ENCODE peak calls at places on chromosomes 6 and 20, in eight cellular contexts. One of them, this sample, is unnamed.

GRCh38 chr20:15627501-15627903 is 945.7 kb downstream of the KIF16B start:
- DNase-seq in left lung: no peak
- DNase-seq in transverse colon: no peak
- DNase-seq in SJSA1: no peak
- DNase-seq in lung: no peak
- DNase-seq in fibroblast of pulmonary artery: no peak
- DNase-seq in cardiac fibroblast: no peak
- DNase-seq in GM23248: no peak
- DNase-seq in this sample: no peak

GRCh38 chr6:89221971-89222887 is 5.1 kb upstream of the GABRR1 start:
- DNase-seq in lung: no peak
- DNase-seq in cardiac fibroblast: peak
- DNase-seq in SJSA1: no peak
- DNase-seq in fibroblast of pulmonary artery: peak
- DNase-seq in left lung: no peak
- DNase-seq in GM23248: peak
- DNase-seq in transverse colon: no peak
- DNase-seq in this sample: no peak

GRCh38 chr6:146635174-146635573 is 36.4 kb downstream of the ADGB start:
- DNase-seq in GM23248: no peak
- DNase-seq in lung: no peak
- DNase-seq in cardiac fibroblast: no peak
- DNase-seq in transverse colon: no peak
- DNase-seq in fibroblast of pulmonary artery: no peak
- DNase-seq in SJSA1: no peak
- DNase-seq in left lung: no peak
- DNase-seq in this sample: no peak

GRCh38 chr20:44633872-44634600 is 17.5 kb downstream of the ADA start:
- DNase-seq in lung: no peak
- DNase-seq in SJSA1: no peak
- DNase-seq in left lung: no peak
- DNase-seq in cardiac fibroblast: no peak
- DNase-seq in transverse colon: no peak
- DNase-seq in GM23248: no peak
- DNase-seq in fibroblast of pulmonary artery: no peak
- DNase-seq in this sample: no peak

GRCh38 chr20:1894471-1894950 is 696 bp upstream of the SIRPA start:
- DNase-seq in transverse colon: peak
- DNase-seq in cardiac fibroblast: no peak
- DNase-seq in lung: no peak
- DNase-seq in fibroblast of pulmonary artery: no peak
- DNase-seq in SJSA1: peak
- DNase-seq in left lung: peak
- DNase-seq in GM23248: peak
- DNase-seq in this sample: peak

GRCh38 chr6:136886110-136886509 is 36.0 kb upstream of the SLC35D3 start:
- DNase-seq in fibroblast of pulmonary artery: peak
- DNase-seq in left lung: no peak
- DNase-seq in transverse colon: no peak
- DNase-seq in cardiac fibroblast: peak
- DNase-seq in GM23248: peak
- DNase-seq in lung: no peak
- DNase-seq in SJSA1: no peak
- DNase-seq in this sample: no peak

GRCh38 chr20:53580376-53581111 is 13.1 kb downstream of the ZNF217 start:
- DNase-seq in lung: peak
- DNase-seq in SJSA1: no peak
- DNase-seq in GM23248: peak
- DNase-seq in cardiac fibroblast: no peak
- DNase-seq in transverse colon: no peak
- DNase-seq in fibroblast of pulmonary artery: no peak
- DNase-seq in left lung: no peak
- DNase-seq in this sample: no peak

GRCh38 chr6:20583447-20583806 is 49.2 kb downstream of the CDKAL1 start:
- DNase-seq in fibroblast of pulmonary artery: no peak
- DNase-seq in cardiac fibroblast: no peak
- DNase-seq in GM23248: no peak
- DNase-seq in transverse colon: no peak
- DNase-seq in left lung: no peak
- DNase-seq in lung: no peak
- DNase-seq in SJSA1: no peak
- DNase-seq in this sample: no peak

GRCh38 chr6:5061152-5061551 is 24.0 kb upstream of the PPP1R3G start:
- DNase-seq in GM23248: no peak
- DNase-seq in SJSA1: no peak
- DNase-seq in transverse colon: no peak
- DNase-seq in fibroblast of pulmonary artery: peak
- DNase-seq in lung: no peak
- DNase-seq in left lung: no peak
- DNase-seq in cardiac fibroblast: no peak
- DNase-seq in this sample: no peak

GRCh38 chr6:161498881-161499280 is 225.0 kb upstream of the AGPAT4 start:
- DNase-seq in left lung: no peak
- DNase-seq in cardiac fibroblast: no peak
- DNase-seq in fibroblast of pulmonary artery: no peak
- DNase-seq in transverse colon: no peak
- DNase-seq in lung: no peak
- DNase-seq in SJSA1: no peak
- DNase-seq in GM23248: no peak
- DNase-seq in this sample: no peak

GRCh38 chr6:16712931-16713484 is 48.3 kb downstream of the ATXN1 start:
- DNase-seq in transverse colon: peak
- DNase-seq in GM23248: peak
- DNase-seq in lung: no peak
- DNase-seq in left lung: no peak
- DNase-seq in fibroblast of pulmonary artery: peak
- DNase-seq in SJSA1: peak
- DNase-seq in cardiac fibroblast: peak
- DNase-seq in this sample: no peak

GRCh38 chr6:64145658-64146057 is 510.1 kb downstream of the PHF3 start:
- DNase-seq in lung: no peak
- DNase-seq in transverse colon: no peak
- DNase-seq in left lung: no peak
- DNase-seq in SJSA1: no peak
- DNase-seq in GM23248: no peak
- DNase-seq in fibroblast of pulmonary artery: no peak
- DNase-seq in cardiac fibroblast: no peak
- DNase-seq in this sample: no peak

GRCh38 chr20:24837721-24838456 is 111.2 kb upstream of the CST7 start:
- DNase-seq in GM23248: peak
- DNase-seq in transverse colon: no peak
- DNase-seq in left lung: no peak
- DNase-seq in lung: no peak
- DNase-seq in SJSA1: peak
- DNase-seq in fibroblast of pulmonary artery: no peak
- DNase-seq in cardiac fibroblast: peak
- DNase-seq in this sample: no peak

GRCh38 chr6:158033751-158034702 is 52.4 kb downstream of the SYNJ2 start:
- DNase-seq in fibroblast of pulmonary artery: peak
- DNase-seq in lung: no peak
- DNase-seq in transverse colon: peak
- DNase-seq in GM23248: peak
- DNase-seq in SJSA1: no peak
- DNase-seq in left lung: no peak
- DNase-seq in cardiac fibroblast: no peak
- DNase-seq in this sample: peak

GRCh38 chr6:138403801-138404665 is at the start of gene HEBP2:
- DNase-seq in GM23248: peak
- DNase-seq in lung: peak
- DNase-seq in transverse colon: peak
- DNase-seq in left lung: peak
- DNase-seq in SJSA1: peak
- DNase-seq in fibroblast of pulmonary artery: peak
- DNase-seq in cardiac fibroblast: peak
- DNase-seq in this sample: peak

GRCh38 chr6:138404666-138405337 is 779 bp downstream of the HEBP2 start:
- DNase-seq in GM23248: peak
- DNase-seq in SJSA1: no peak
- DNase-seq in lung: no peak
- DNase-seq in left lung: peak
- DNase-seq in fibroblast of pulmonary artery: no peak
- DNase-seq in cardiac fibroblast: peak
- DNase-seq in transverse colon: peak
- DNase-seq in this sample: peak

GRCh38 chr6:138403324-138403800 is 661 bp upstream of the HEBP2 start:
- DNase-seq in GM23248: peak
- DNase-seq in transverse colon: peak
- DNase-seq in fibroblast of pulmonary artery: peak
- DNase-seq in left lung: peak
- DNase-seq in cardiac fibroblast: peak
- DNase-seq in lung: peak
- DNase-seq in SJSA1: no peak
- DNase-seq in this sample: peak

GRCh38 chr6:138401960-138402832 is 1.8 kb upstream of the HEBP2 start:
- DNase-seq in transverse colon: no peak
- DNase-seq in GM23248: no peak
- DNase-seq in lung: no peak
- DNase-seq in SJSA1: no peak
- DNase-seq in cardiac fibroblast: no peak
- DNase-seq in fibroblast of pulmonary artery: no peak
- DNase-seq in left lung: peak
- DNase-seq in this sample: no peak

DNA sequence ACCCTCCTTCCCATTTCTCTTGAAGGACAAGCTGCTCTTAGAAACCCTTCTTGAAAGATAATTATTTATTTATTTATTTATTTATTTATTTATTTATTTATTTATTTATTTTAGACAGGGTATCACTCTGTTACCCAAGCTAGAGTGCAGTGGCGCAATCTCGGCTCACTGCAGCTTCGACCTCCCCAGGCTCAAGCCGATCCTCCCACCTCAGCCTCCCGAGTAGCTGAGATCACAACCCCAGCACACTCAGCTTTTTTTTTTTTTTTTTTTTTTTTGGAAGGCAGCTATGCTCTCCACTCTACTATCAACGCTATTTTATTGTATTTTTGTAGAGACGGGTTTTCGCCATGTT is 1.2 kb upstream of the HEBP2 start:
- DNase-seq in transverse colon: no peak
- DNase-seq in SJSA1: no peak
- DNase-seq in lung: no peak
- DNase-seq in left lung: no peak
- DNase-seq in GM23248: no peak
- DNase-seq in fibroblast of pulmonary artery: no peak
- DNase-seq in cardiac fibroblast: no peak
- DNase-seq in this sample: no peak
- H3K4me3 ChIP-seq in transverse colon: no peak
- H3K4me3 ChIP-seq in SJSA1: peak
- H3K4me3 ChIP-seq in lung: no peak
- H3K4me3 ChIP-seq in left lung: peak
- H3K4me3 ChIP-seq in GM23248: peak
- H3K4me3 ChIP-seq in fibroblast of pulmonary artery: no peak
- H3K4me3 ChIP-seq in cardiac fibroblast: no peak
- H3K4me3 ChIP-seq in this sample: peak

GRCh38 chr6:132401941-132402275 is 633 bp upstream of the MOXD1 start:
- DNase-seq in lung: no peak
- DNase-seq in cardiac fibroblast: no peak
- DNase-seq in GM23248: peak
- DNase-seq in left lung: peak
- DNase-seq in transverse colon: no peak
- DNase-seq in SJSA1: no peak
- DNase-seq in fibroblast of pulmonary artery: no peak
- DNase-seq in this sample: no peak
- H3K4me3 ChIP-seq in lung: no peak
- H3K4me3 ChIP-seq in cardiac fibroblast: peak
- H3K4me3 ChIP-seq in GM23248: peak
- H3K4me3 ChIP-seq in left lung: peak
- H3K4me3 ChIP-seq in transverse colon: peak
- H3K4me3 ChIP-seq in SJSA1: peak
- H3K4me3 ChIP-seq in fibroblast of pulmonary artery: peak
- H3K4me3 ChIP-seq in this sample: no peak

GRCh38 chr6:31762356-31762755 is at the start of gene SAPCD1:
- DNase-seq in SJSA1: no peak
- DNase-seq in fibroblast of pulmonary artery: no peak
- DNase-seq in cardiac fibroblast: no peak
- DNase-seq in GM23248: no peak
- DNase-seq in lung: no peak
- DNase-seq in transverse colon: no peak
- DNase-seq in left lung: no peak
- DNase-seq in this sample: no peak

GRCh38 chr6:31760790-31761189 is 1.7 kb upstream of the SAPCD1 start:
- DNase-seq in SJSA1: no peak
- DNase-seq in left lung: no peak
- DNase-seq in transverse colon: no peak
- DNase-seq in lung: no peak
- DNase-seq in cardiac fibroblast: no peak
- DNase-seq in GM23248: no peak
- DNase-seq in fibroblast of pulmonary artery: no peak
- DNase-seq in this sample: no peak

GRCh38 chr6:31762878-31763616 is 591 bp downstream of the SAPCD1 start:
- DNase-seq in SJSA1: no peak
- DNase-seq in transverse colon: no peak
- DNase-seq in cardiac fibroblast: no peak
- DNase-seq in GM23248: no peak
- DNase-seq in fibroblast of pulmonary artery: no peak
- DNase-seq in left lung: no peak
- DNase-seq in lung: no peak
- DNase-seq in this sample: no peak

GRCh38 chr6:31763617-31763940 is 1.1 kb downstream of the SAPCD1 start:
- DNase-seq in cardiac fibroblast: peak
- DNase-seq in GM23248: peak
- DNase-seq in left lung: no peak
- DNase-seq in transverse colon: no peak
- DNase-seq in lung: no peak
- DNase-seq in SJSA1: no peak
- DNase-seq in fibroblast of pulmonary artery: peak
- DNase-seq in this sample: no peak

DNA sequence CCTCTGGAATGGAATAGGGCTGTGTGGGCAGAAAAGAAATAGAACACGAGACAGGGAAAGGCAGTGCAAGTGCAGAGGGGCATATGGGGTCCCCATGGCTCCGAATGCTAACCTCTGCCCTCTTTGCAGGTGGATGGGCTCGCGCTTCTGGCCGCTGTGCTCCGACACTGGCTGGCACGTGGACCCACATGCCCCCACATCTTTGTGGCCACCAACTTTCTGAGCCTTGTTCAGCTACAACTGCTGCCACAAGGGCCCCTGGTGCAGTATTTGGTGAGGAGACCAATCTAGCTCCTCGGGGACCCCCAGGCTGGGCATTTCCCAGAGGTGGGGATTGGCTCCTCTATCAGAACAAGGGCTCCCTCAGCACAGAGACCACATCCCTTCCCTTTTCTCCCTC is 1.1 kb upstream of the SAPCD1 start:
- DNase-seq in lung: no peak
- DNase-seq in fibroblast of pulmonary artery: no peak
- DNase-seq in GM23248: no peak
- DNase-seq in left lung: no peak
- DNase-seq in transverse colon: no peak
- DNase-seq in cardiac fibroblast: no peak
- DNase-seq in SJSA1: no peak
- DNase-seq in this sample: no peak
- H3K4me3 ChIP-seq in lung: no peak
- H3K4me3 ChIP-seq in fibroblast of pulmonary artery: no peak
- H3K4me3 ChIP-seq in GM23248: no peak
- H3K4me3 ChIP-seq in left lung: no peak
- H3K4me3 ChIP-seq in transverse colon: no peak
- H3K4me3 ChIP-seq in cardiac fibroblast: no peak
- H3K4me3 ChIP-seq in SJSA1: no peak
- H3K4me3 ChIP-seq in this sample: no peak

DNA sequence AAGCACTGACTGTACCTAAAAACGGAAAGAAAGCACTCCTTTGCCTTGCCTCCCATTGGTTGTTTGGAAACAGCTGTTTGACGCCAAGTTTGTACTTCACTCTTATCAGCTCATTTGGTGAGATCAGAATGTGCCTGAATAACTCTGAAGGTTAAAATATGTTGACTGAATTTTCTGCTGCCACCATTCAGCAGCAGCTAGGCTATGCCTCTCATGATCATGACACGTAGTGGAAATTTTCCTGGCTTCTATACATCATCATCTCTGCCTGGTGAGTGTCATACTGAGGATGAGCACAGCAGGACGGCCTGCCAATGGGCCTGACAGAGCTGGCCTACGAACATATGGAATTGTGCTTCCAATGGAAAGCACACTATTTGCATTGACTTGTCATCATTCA is 704.9 kb upstream of the CITED2 start:
- DNase-seq in SJSA1: no peak
- DNase-seq in GM23248: peak
- DNase-seq in cardiac fibroblast: peak
- DNase-seq in fibroblast of pulmonary artery: peak
- DNase-seq in transverse colon: no peak
- DNase-seq in lung: no peak
- DNase-seq in left lung: no peak
- DNase-seq in this sample: no peak
- H3K4me3 ChIP-seq in SJSA1: no peak
- H3K4me3 ChIP-seq in GM23248: peak
- H3K4me3 ChIP-seq in cardiac fibroblast: no peak
- H3K4me3 ChIP-seq in fibroblast of pulmonary artery: no peak
- H3K4me3 ChIP-seq in transverse colon: no peak
- H3K4me3 ChIP-seq in lung: no peak
- H3K4me3 ChIP-seq in left lung: no peak
- H3K4me3 ChIP-seq in this sample: no peak